ENCODE peak calls at places on chromosomes 5 and 9, in eight cellular contexts. W is H1, F is adrenal gland, O is esophagus squamous epithelium, V is heart left ventricle, Z is NB4, P is IMR-90, H is K562. S is an unnamed sample.

GRCh38 chr5:111779260-111780254 is 22.6 kb upstream of the NREP start:
- DNase-seq in W (no peak), F (no peak), O (no peak), V (peak; percentile 30), Z (no peak), P (peak; percentile 39), H (no peak), S (no peak)

GRCh38 chr9:112711050-112711689 is 6.7 kb downstream of the INIP start:
- DNase-seq in W (no peak), F (peak; percentile 38), O (no peak), V (no peak), Z (peak; percentile 16), P (peak; percentile 64), H (no peak), S (no peak)

GRCh38 chr5:110258460-110258859 is 468.0 kb downstream of the TMEM232 start:
- DNase-seq in W (no peak), F (no peak), O (no peak), V (no peak), Z (peak; percentile 7), P (no peak), H (no peak), S (no peak)

GRCh38 chr5:142717582-142718215 is 31.8 kb upstream of the FGF1 start:
- DNase-seq in W (no peak), F (peak; percentile 44), O (no peak), V (no peak), Z (peak; percentile 66), P (peak; percentile 72), H (no peak), S (peak; percentile 37)

GRCh38 chr9:128190013-128190412 is 1.4 kb downstream of the CIZ1 start:
- DNase-seq in W (no peak), F (no peak), O (no peak), V (no peak), Z (no peak), P (no peak), H (no peak), S (no peak)

GRCh38 chr5:42930934-42931333 is 109.2 kb downstream of the ANXA2R start:
- DNase-seq in W (no peak), F (no peak), O (no peak), V (no peak), Z (no peak), P (peak; percentile 18), H (no peak), S (no peak)

GRCh38 chr9:136527721-136528710 is 17.8 kb downstream of the NOTCH1 start:
- DNase-seq in W (no peak), F (no peak), O (no peak), V (no peak), Z (peak; percentile 36), P (no peak), H (peak; percentile 85), S (no peak)

GRCh38 chr9:8895498-8896224 is 1096.1 kb upstream of the DMAC1 start:
- DNase-seq in W (no peak), F (no peak), O (no peak), V (no peak), Z (peak; percentile 66), P (peak; percentile 16), H (peak; percentile 3), S (no peak)

GRCh38 chr5:109485030-109485429 is 75.3 kb upstream of the PJA2 start:
- DNase-seq in W (no peak), F (peak; percentile 73), O (no peak), V (peak; percentile 64), Z (no peak), P (no peak), H (peak; percentile 16), S (peak; percentile 34)

GRCh38 chr5:94771742-94772141 is 153.3 kb downstream of the SLF1 start:
- DNase-seq in W (no peak), F (no peak), O (no peak), V (no peak), Z (no peak), P (no peak), H (no peak), S (no peak)

GRCh38 chr9:95230046-95230445 is 87.5 kb downstream of the FANCC start:
- DNase-seq in W (no peak), F (no peak), O (no peak), V (no peak), Z (no peak), P (no peak), H (no peak), S (no peak)

GRCh38 chr9:128920381-128921058 is at the start of gene PHYHD1:
- DNase-seq in W (no peak), F (peak; percentile 88), O (no peak), V (peak; percentile 86), Z (peak; percentile 32), P (peak; percentile 61), H (no peak), S (peak; percentile 88)

GRCh38 chr5:123512631-123513461 is 869 bp downstream of the CSNK1G3 start:
- DNase-seq in W (no peak), F (peak; percentile 39), O (no peak), V (peak; percentile 47), Z (peak; percentile 52), P (peak; percentile 30), H (peak; percentile 67), S (peak; percentile 35)

GRCh38 chr5:97550164-97550563 is 367.1 kb upstream of the RIOK2 start:
- DNase-seq in W (no peak), F (no peak), O (no peak), V (no peak), Z (no peak), P (peak; percentile 72), H (no peak), S (no peak)

DNA sequence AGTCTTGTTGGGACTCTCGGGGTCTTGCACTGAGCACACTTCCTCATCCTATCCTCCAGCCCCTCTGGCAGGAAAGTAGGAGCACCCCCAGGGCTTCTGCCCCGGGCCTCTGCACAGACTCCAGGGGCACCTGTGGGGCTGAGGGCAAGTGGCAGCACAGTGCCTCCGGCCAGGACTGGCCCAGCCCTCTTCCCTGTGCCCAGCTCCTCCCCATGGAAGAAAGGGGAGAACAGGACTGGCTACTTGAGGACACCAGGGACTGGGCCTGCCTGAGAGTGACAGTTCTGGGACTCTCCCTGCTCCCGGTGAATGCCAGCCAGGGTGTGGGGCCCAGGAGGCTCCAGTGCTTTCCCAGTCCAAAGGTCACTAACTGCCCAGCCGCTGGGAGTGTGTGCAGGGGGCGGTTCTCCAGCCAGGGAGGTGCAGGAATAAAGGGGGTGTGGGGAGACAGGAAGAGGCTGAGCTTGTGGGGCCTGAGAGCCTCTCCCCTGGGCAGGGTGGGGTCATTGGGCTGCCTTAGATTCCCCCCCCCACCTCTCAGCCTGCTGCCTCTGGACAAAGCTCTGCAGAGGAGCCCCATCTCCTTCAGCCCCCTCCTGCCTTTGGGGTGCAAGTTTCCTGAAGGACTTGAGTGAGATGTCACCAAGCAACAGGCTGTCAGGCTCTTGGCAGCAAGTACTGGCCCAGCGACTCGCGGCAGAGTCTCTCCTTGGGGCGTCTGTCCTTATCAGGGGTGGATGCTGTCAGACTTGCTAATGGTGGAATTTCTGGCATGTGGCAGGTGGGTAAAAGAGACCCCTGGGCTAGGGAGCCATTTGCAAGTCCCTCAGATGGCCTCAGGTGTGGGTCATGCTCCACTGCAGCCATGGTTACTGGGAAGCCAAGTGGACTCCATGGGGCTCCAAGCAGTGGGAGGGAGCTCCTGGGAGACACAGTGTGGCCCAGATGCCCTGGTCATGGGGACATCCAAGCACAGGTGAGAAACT is 19.1 kb upstream of the JADE2 start:
- DNase-seq in W (no peak), F (peak; percentile 90), O (no peak), V (peak; percentile 89), Z (no peak), P (no peak), H (peak; percentile 63), S (peak; percentile 70)
- TF ChIP-seq POLR2A in W (no peak), F (peak; percentile 83), O (no peak), V (no peak), Z (no peak), P (no peak), H (no peak), S (no peak)

GRCh38 chr9:78783743-78784142 is 486.8 kb downstream of the PSAT1 start:
- DNase-seq in W (no peak), F (no peak), O (no peak), V (no peak), Z (peak; percentile 2), P (no peak), H (no peak), S (no peak)
- TF ChIP-seq CTCF in W (peak; percentile 27), F (no peak), O (no peak), V (no peak), Z (peak; percentile 34), P (peak; percentile 5), H (no peak), S (no peak)

DNA sequence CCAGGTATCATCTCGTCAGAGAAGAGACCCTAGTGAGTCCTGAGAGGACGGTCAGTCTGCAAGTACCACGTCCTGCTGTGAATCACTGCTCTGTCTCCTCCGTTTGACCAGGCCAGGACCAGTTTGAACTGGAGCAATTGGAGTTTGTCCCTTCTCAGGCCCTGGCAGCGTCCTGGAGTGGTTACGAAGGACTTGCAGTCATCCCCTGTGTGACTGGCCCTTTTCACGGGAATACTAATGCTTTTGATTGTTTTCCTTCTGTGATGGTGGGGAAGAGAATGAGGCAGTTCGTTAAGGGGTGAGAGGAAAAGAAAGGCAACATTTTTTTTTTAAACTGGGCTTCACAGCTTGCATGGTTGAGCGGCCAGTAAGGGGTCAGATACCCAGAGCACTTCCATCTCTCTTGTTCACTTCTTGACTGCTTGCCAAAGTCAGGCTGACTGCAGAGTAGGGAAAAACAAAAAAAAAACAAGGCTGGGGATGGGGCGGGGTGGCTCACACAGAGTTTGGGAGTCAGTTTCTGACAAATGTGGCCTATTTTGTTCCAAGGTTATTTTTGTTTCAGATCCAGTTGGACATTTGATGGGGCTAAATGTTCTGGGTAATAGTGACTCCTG is 153.5 kb upstream of the STK32A start:
- DNase-seq in W (no peak), F (no peak), O (no peak), V (no peak), Z (no peak), P (no peak), H (no peak), S (no peak)
- H3K4me3 ChIP-seq in W (no peak overlapping the region), F (no peak overlapping the region), O (no peak overlapping the region), V (no peak overlapping the region), Z (no peak overlapping the region), P (no peak overlapping the region), H (no peak overlapping the region), S (no peak overlapping the region)

GRCh38 chr5:72622152-72622760 is 115.0 kb upstream of the ZNF366 start:
- DNase-seq in W (no peak), F (no peak), O (no peak), V (no peak), Z (no peak), P (no peak), H (no peak), S (no peak)

GRCh38 chr5:72618699-72619098 is 111.5 kb upstream of the ZNF366 start:
- DNase-seq in W (no peak), F (no peak), O (no peak), V (no peak), Z (peak; percentile 44), P (peak; percentile 47), H (no peak), S (no peak)

GRCh38 chr5:72619677-72620076 is 112.5 kb upstream of the ZNF366 start:
- DNase-seq in W (no peak), F (no peak), O (no peak), V (no peak), Z (no peak), P (no peak), H (no peak), S (no peak)

GRCh38 chr5:72621576-72621975 is 114.4 kb upstream of the ZNF366 start:
- DNase-seq in W (no peak), F (no peak), O (no peak), V (no peak), Z (no peak), P (no peak), H (no peak), S (no peak)

DNA sequence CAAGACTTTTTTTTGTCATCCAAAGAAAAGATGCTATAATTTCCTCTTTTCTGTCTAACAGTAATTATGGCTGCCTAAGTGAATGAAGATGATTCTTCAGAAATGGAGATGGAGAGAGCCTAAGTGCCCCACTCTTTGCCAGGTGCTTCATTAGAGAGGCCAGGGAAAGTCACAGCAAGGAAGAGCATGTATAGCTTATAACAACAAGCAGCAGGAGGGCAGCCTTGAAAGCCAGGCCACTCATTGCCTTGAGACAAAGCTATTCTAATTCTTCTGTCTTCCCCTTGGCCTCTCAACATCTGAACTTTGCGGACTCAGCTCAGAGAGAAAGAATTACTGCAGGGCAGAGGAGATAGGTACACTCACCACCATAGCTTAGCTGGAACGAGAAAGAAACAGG is 112.0 kb upstream of the ZNF366 start:
- DNase-seq in W (peak; percentile 15), F (no peak), O (no peak), V (no peak), Z (no peak), P (no peak), H (no peak), S (no peak)
- TF ChIP-seq POLR2A in W (no peak), F (no peak), O (no peak), V (no peak), Z (no peak), P (no peak), H (no peak), S (no peak)

S was measured in uterus.